ENCODE peak calls at places on chromosome X, in nine cellular contexts. Q is fibroblast of villous mesenchyme, F is HL-60, H is transverse colon, I is cerebellar cortex, T is NCI-H2107, C is NCI-H1417, O is HEK293T, S is cardiac muscle cell. Z is an unnamed sample.

GRCh38 chrX:131752493-131753198 is 208.8 kb downstream of the OR13H1 start:
- DNase-seq in Q (peak), F (no peak), H (peak), I (peak), T (no peak), C (peak), O (no peak), S (no peak), Z (no peak)

GRCh38 chrX:20499763-20500162 is 233.1 kb upstream of the RPS6KA3 start:
- DNase-seq in Q (no peak), F (no peak), H (no peak), I (no peak), T (no peak), C (no peak), O (no peak), S (no peak), Z (peak)

GRCh38 chrX:126167560-126167959 is 1.5 kb upstream of the DCAF12L2 start:
- DNase-seq in Q (no peak), F (no peak), H (no peak), I (no peak), T (no peak), C (no peak), O (no peak), S (no peak), Z (no peak)

GRCh38 chrX:47815901-47816845 is 20.5 kb upstream of the ZNF81 start:
- DNase-seq in Q (no peak), F (no peak), H (peak), I (no peak), T (no peak), C (no peak), O (no peak), S (peak), Z (no peak)

GRCh38 chrX:12997898-12998687 is 23.2 kb downstream of the TMSB4X start:
- DNase-seq in Q (no peak), F (no peak), H (no peak), I (no peak), T (no peak), C (no peak), O (no peak), S (no peak), Z (no peak)

GRCh38 chrX:52280812-52281211 is 88.0 kb upstream of the XAGE2 start:
- DNase-seq in Q (no peak), F (no peak), H (no peak), I (no peak), T (no peak), C (no peak), O (no peak), S (no peak), Z (no peak)

GRCh38 chrX:135892781-135893180 is 463 bp downstream of the CT45A10 start:
- DNase-seq in Q (no peak), F (no peak), H (no peak), I (no peak), T (no peak), C (no peak), O (no peak), S (no peak), Z (no peak)

GRCh38 chrX:129701624-129702069 is 37.1 kb upstream of the XPNPEP2 start:
- DNase-seq in Q (no peak), F (no peak), H (peak), I (peak), T (no peak), C (no peak), O (no peak), S (peak), Z (no peak)

GRCh38 chrX:41275661-41276609 is 58.0 kb upstream of the DDX3X start:
- DNase-seq in Q (peak), F (no peak), H (peak), I (peak), T (peak), C (peak), O (peak), S (peak), Z (peak)

GRCh38 chrX:24682739-24683432 is 10.8 kb upstream of the POLA1 start:
- DNase-seq in Q (no peak), F (no peak), H (no peak), I (no peak), T (no peak), C (no peak), O (no peak), S (no peak), Z (no peak)

GRCh38 chrX:1537031-1537715 is at the start of gene P2RY8:
- DNase-seq in Q (peak), F (peak), H (peak), I (peak), T (peak), C (no peak), O (no peak), S (peak), Z (peak)

GRCh38 chrX:137236837-137237236 is 203.0 kb upstream of the GPR101 start:
- DNase-seq in Q (no peak), F (no peak), H (no peak), I (no peak), T (no peak), C (no peak), O (no peak), S (no peak), Z (no peak)

GRCh38 chrX:112851161-112851779 is 10.6 kb upstream of the AMOT start:
- DNase-seq in Q (no peak), F (no peak), H (no peak), I (no peak), T (no peak), C (no peak), O (no peak), S (no peak), Z (no peak)

GRCh38 chrX:103878466-103879151 is 46.6 kb upstream of the RAB9B start:
- DNase-seq in Q (peak), F (no peak), H (no peak), I (no peak), T (no peak), C (no peak), O (no peak), S (peak), Z (peak)

GRCh38 chrX:53087378-53087777 is 5.2 kb downstream of the TSPYL2 start:
- DNase-seq in Q (no peak), F (no peak), H (no peak), I (peak), T (no peak), C (no peak), O (no peak), S (no peak), Z (no peak)

GRCh38 chrX:46185923-46186810 is 359.1 kb downstream of the ZNF674 start:
- DNase-seq in Q (no peak), F (no peak), H (no peak), I (no peak), T (no peak), C (no peak), O (no peak), S (no peak), Z (peak)

GRCh38 chrX:40107291-40108083 is 9.7 kb upstream of the BCOR start:
- DNase-seq in Q (peak), F (no peak), H (peak), I (peak), T (peak), C (peak), O (peak), S (peak), Z (no peak)

GRCh38 chrX:148611993-148612392 is 111.6 kb downstream of the AFF2 start:
- DNase-seq in Q (no peak), F (no peak), H (no peak), I (no peak), T (no peak), C (no peak), O (no peak), S (no peak), Z (no peak)

GRCh38 chrX:39676434-39676833 is 421.3 kb downstream of the BCOR start:
- DNase-seq in Q (no peak), F (no peak), H (no peak), I (no peak), T (no peak), C (no peak), O (no peak), S (no peak), Z (no peak)

GRCh38 chrX:140190441-140191108 is 225.3 kb upstream of the CXorf66 start:
- DNase-seq in Q (no peak), F (no peak), H (peak), I (no peak), T (no peak), C (no peak), O (no peak), S (peak), Z (no peak)

GRCh38 chrX:1452497-1453389 is at the start of gene ASMTL:
- DNase-seq in Q (peak), F (peak), H (peak), I (peak), T (no peak), C (no peak), O (peak), S (peak), Z (peak)

GRCh38 chrX:47169726-47170515 is 23.7 kb upstream of the UBA1 start:
- DNase-seq in Q (peak), F (no peak), H (no peak), I (peak), T (no peak), C (no peak), O (no peak), S (peak), Z (no peak)

GRCh38 chrX:105051364-105051763 is 169.1 kb downstream of the TEX13A start:
- DNase-seq in Q (no peak), F (no peak), H (no peak), I (no peak), T (no peak), C (no peak), O (no peak), S (no peak), Z (no peak)

GRCh38 chrX:39818071-39818470 is 279.7 kb downstream of the BCOR start:
- DNase-seq in Q (no peak), F (no peak), H (no peak), I (no peak), T (no peak), C (no peak), O (no peak), S (no peak), Z (no peak)

GRCh38 chrX:119853449-119853848 is 686 bp upstream of the UPF3B start:
- DNase-seq in Q (no peak), F (no peak), H (peak), I (no peak), T (no peak), C (peak), O (no peak), S (peak), Z (no peak)

GRCh38 chrX:63530654-63531053 is 179.5 kb upstream of the SPIN4 start:
- DNase-seq in Q (no peak), F (no peak), H (no peak), I (no peak), T (no peak), C (no peak), O (no peak), S (no peak), Z (no peak)

GRCh38 chrX:117633277-117633676 is 483.3 kb downstream of the KLHL13 start:
- DNase-seq in Q (no peak), F (no peak), H (no peak), I (no peak), T (no peak), C (no peak), O (no peak), S (no peak), Z (no peak)

GRCh38 chrX:12790878-12791252 is 347 bp upstream of the PRPS2 start:
- DNase-seq in Q (no peak), F (no peak), H (no peak), I (no peak), T (no peak), C (no peak), O (no peak), S (no peak), Z (no peak)

GRCh38 chrX:153306527-153307115 is 14.9 kb downstream of the PNMA6F start:
- DNase-seq in Q (no peak), F (no peak), H (no peak), I (no peak), T (no peak), C (no peak), O (no peak), S (no peak), Z (no peak)

GRCh38 chrX:155005190-155005589 is 17.3 kb downstream of the F8 start:
- DNase-seq in Q (no peak), F (no peak), H (no peak), I (no peak), T (no peak), C (no peak), O (no peak), S (no peak), Z (no peak)

GRCh38 chrX:150772150-150772970 is 79.2 kb downstream of the MTMR1 start:
- DNase-seq in Q (peak), F (peak), H (peak), I (peak), T (peak), C (peak), O (peak), S (peak), Z (peak)

GRCh38 chrX:45850775-45851433 is 650.2 kb upstream of the DIPK2B start:
- DNase-seq in Q (peak), F (no peak), H (peak), I (peak), T (no peak), C (no peak), O (peak), S (peak), Z (peak)

GRCh38 chrX:47687249-47687648 is 28.3 kb upstream of the UXT start:
- DNase-seq in Q (no peak), F (no peak), H (no peak), I (no peak), T (no peak), C (no peak), O (no peak), S (no peak), Z (no peak)

GRCh38 chrX:79413009-79413408 is 45.9 kb upstream of the ITM2A start:
- DNase-seq in Q (peak), F (no peak), H (no peak), I (peak), T (no peak), C (no peak), O (no peak), S (peak), Z (peak)

GRCh38 chrX:154829926-154830442 is 4.5 kb downstream of the SMIM9 start:
- DNase-seq in Q (no peak), F (no peak), H (no peak), I (no peak), T (no peak), C (no peak), O (no peak), S (no peak), Z (no peak)

GRCh38 chrX:154458954-154459829 is 1.1 kb downstream of the PLXNA3 start:
- DNase-seq in Q (no peak), F (no peak), H (peak), I (no peak), T (no peak), C (peak), O (no peak), S (no peak), Z (no peak)

GRCh38 chrX:140151316-140151715 is 186.0 kb upstream of the CXorf66 start:
- DNase-seq in Q (no peak), F (no peak), H (no peak), I (no peak), T (no peak), C (no peak), O (no peak), S (no peak), Z (no peak)